ENCODE peak calls at places on chromosomes 16 and 17, in six cellular contexts. V is NCI-H2081, I is M059J, L is BE2C, U is left ventricle myocardium inferior, J is RWPE1. H is an unnamed sample.

GRCh38 chr17:51371732-51372151 is 111.4 kb downstream of the UTP18 start:
- DNase-seq in V (peak; percentile 77), I (peak; percentile 53), L (peak; percentile 75), U (no peak), J (peak; percentile 68), H (peak; percentile 80)

GRCh38 chr17:78735832-78736525 is 46.1 kb downstream of the CYTH1 start:
- DNase-seq in V (no peak), I (peak; percentile 43), L (no peak), U (no peak), J (peak; percentile 69), H (no peak)

GRCh38 chr17:61594294-61594825 is 3.3 kb upstream of the NACA2 start:
- DNase-seq in V (no peak), I (peak; percentile 52), L (no peak), U (no peak), J (no peak), H (no peak)

GRCh38 chr16:1884155-1884760 is 12.3 kb upstream of the MEIOB start:
- DNase-seq in V (no peak), I (peak; percentile 30), L (peak; percentile 15), U (no peak), J (no peak), H (peak; percentile 59)

GRCh38 chr16:72043539-72043938 is 10.8 kb upstream of the HP start:
- DNase-seq in V (no peak), I (no peak), L (no peak), U (no peak), J (no peak), H (no peak)

GRCh38 chr16:35203636-35204035 is 1744.2 kb downstream of the TP53TG3F start:
- DNase-seq in V (no peak), I (no peak), L (no peak), U (no peak), J (no peak), H (no peak)

GRCh38 chr16:4260360-4260759 is 12.5 kb downstream of the TFAP4 start:
- DNase-seq in V (peak; percentile 93), I (no peak), L (no peak), U (no peak), J (peak; percentile 44), H (no peak)

GRCh38 chr17:37273419-37274051 is 102.2 kb upstream of the C17orf78 start:
- DNase-seq in V (no peak), I (no peak), L (no peak), U (no peak), J (peak; percentile 29), H (no peak)

GRCh38 chr16:11212819-11213196 is 43.2 kb downstream of the SOCS1 start:
- DNase-seq in V (no peak), I (no peak), L (peak; percentile 70), U (no peak), J (no peak), H (no peak)

GRCh38 chr16:67260426-67261063 is 11.8 kb downstream of the SLC9A5 start:
- DNase-seq in V (peak; percentile 30), I (peak; percentile 72), L (peak; percentile 62), U (no peak), J (no peak), H (peak; percentile 43)

GRCh38 chr16:85286970-85287814 is 174.9 kb upstream of the CIBAR2 start:
- DNase-seq in V (no peak), I (peak; percentile 60), L (peak; percentile 97), U (peak; percentile 52), J (no peak), H (no peak)

GRCh38 chr16:8935989-8936388 is 27.7 kb downstream of the USP7 start:
- DNase-seq in V (no peak), I (no peak), L (no peak), U (no peak), J (no peak), H (peak; percentile 26)

GRCh38 chr17:58328195-58329034 is at the start of gene TSPOAP1:
- DNase-seq in V (no peak), I (no peak), L (peak; percentile 76), U (peak; percentile 19), J (no peak), H (no peak)

GRCh38 chr17:7782237-7782636 is 51.8 kb upstream of the KDM6B start:
- DNase-seq in V (no peak), I (peak; percentile 40), L (no peak), U (no peak), J (no peak), H (no peak)

GRCh38 chr16:28192811-28193529 is 18.8 kb downstream of the XPO6 start:
- DNase-seq in V (no peak), I (no peak), L (no peak), U (no peak), J (no peak), H (no peak)

GRCh38 chr17:34579979-34580684 is 750 bp downstream of the TMEM132E start:
- DNase-seq in V (no peak), I (peak; percentile 33), L (peak; percentile 66), U (peak; percentile 23), J (no peak), H (peak; percentile 14)

GRCh38 chr16:4358831-4359561 is 7.9 kb upstream of the PAM16 start:
- DNase-seq in V (no peak), I (peak; percentile 34), L (peak; percentile 84), U (peak; percentile 60), J (peak; percentile 46), H (peak; percentile 70)

GRCh38 chr17:81291662-81292061 is 3.4 kb downstream of the SLC38A10 start:
- DNase-seq in V (peak; percentile 28), I (peak; percentile 9), L (peak; percentile 83), U (peak; percentile 67), J (peak; percentile 46), H (peak; percentile 86)

GRCh38 chr17:73706428-73706827 is 62.2 kb upstream of the SDK2 start:
- DNase-seq in V (no peak), I (no peak), L (no peak), U (no peak), J (no peak), H (no peak)

GRCh38 chr16:2764718-2765117 is 12.3 kb downstream of the SRRM2 start:
- DNase-seq in V (no peak), I (no peak), L (no peak), U (no peak), J (no peak), H (no peak)

GRCh38 chr17:77200711-77201110 is 59.9 kb downstream of the SEC14L1 start:
- DNase-seq in V (no peak), I (no peak), L (no peak), U (no peak), J (no peak), H (no peak)

GRCh38 chr16:17827313-17827712 is 356.6 kb upstream of the XYLT1 start:
- DNase-seq in V (no peak), I (peak; percentile 53), L (no peak), U (no peak), J (no peak), H (no peak)

GRCh38 chr16:64421515-64421914 is 700.3 kb downstream of the CDH11 start:
- DNase-seq in V (no peak), I (no peak), L (no peak), U (no peak), J (no peak), H (no peak)

GRCh38 chr17:68771867-68772515 is 170.8 kb upstream of the FAM20A start:
- DNase-seq in V (peak; percentile 41), I (peak; percentile 57), L (no peak), U (no peak), J (peak; percentile 38), H (peak; percentile 62)

GRCh38 chr17:49403514-49404289 is 11.0 kb downstream of the PHB1 start:
- DNase-seq in V (no peak), I (no peak), L (no peak), U (no peak), J (no peak), H (no peak)

GRCh38 chr17:56292010-56292409 is 138.7 kb downstream of the ANKFN1 start:
- DNase-seq in V (no peak), I (peak; percentile 92), L (no peak), U (no peak), J (peak; percentile 42), H (no peak)

GRCh38 chr17:78915872-78916632 is 9.1 kb downstream of the TIMP2 start:
- DNase-seq in V (no peak), I (peak; percentile 82), L (no peak), U (peak; percentile 57), J (peak; percentile 79), H (no peak)

GRCh38 chr17:11331790-11332526 is 90.9 kb downstream of the SHISA6 start:
- DNase-seq in V (no peak), I (peak; percentile 0), L (no peak), U (no peak), J (no peak), H (no peak)